ENCODE peak calls at places on chromosome 18, in ten cellular contexts. O is tibial artery; M is astrocyte; Q is psoas muscle; V is heart left ventricle; X is stomach; Z is caudate nucleus; F is uterus; J is upper lobe of left lung; P is CD4-positive, alpha-beta T cell. H is an unnamed sample.

GRCh38 chr18:74294526-74294925 is 2.8 kb upstream of the CYB5A start:
- DNase-seq in P (no peak), V (no peak), M (peak; percentile 37), Z (no peak), F (peak; percentile 51), O (no peak), J (no peak), Q (no peak), X (no peak), H (no peak)

GRCh38 chr18:37392648-37393047 is 172.9 kb downstream of the CELF4 start:
- DNase-seq in O (no peak), P (no peak), V (no peak), Q (no peak), Z (no peak), X (no peak), J (no peak), M (no peak), F (no peak), H (no peak)

GRCh38 chr18:76658627-76659026 is 163.6 kb upstream of the ZNF516 start:
- DNase-seq in Z (no peak), F (no peak), V (no peak), O (no peak), X (no peak), J (no peak), P (no peak), M (no peak), Q (no peak), H (no peak)

GRCh38 chr18:29218101-29218500 is 1041.2 kb upstream of the CDH2 start:
- DNase-seq in F (no peak), Q (no peak), J (no peak), Z (no peak), O (no peak), V (no peak), X (no peak), M (peak; percentile 63), P (no peak), H (no peak)

GRCh38 chr18:3649559-3650426 is 199.8 kb downstream of the TGIF1 start:
- DNase-seq in J (no peak), O (peak; percentile 67), M (peak; percentile 85), Z (no peak), P (no peak), F (peak; percentile 59), Q (peak; percentile 68), X (no peak), V (no peak), H (no peak)

GRCh38 chr18:75478996-75479870 is 51.7 kb upstream of the SMIM21 start:
- DNase-seq in V (no peak), Z (peak; percentile 21), Q (no peak), F (peak; percentile 25), O (no peak), X (no peak), P (no peak), J (no peak), M (peak; percentile 37), H (peak; percentile 68)

GRCh38 chr18:12334280-12335262 is 26.5 kb downstream of the TUBB6 start:
- DNase-seq in J (no peak), Q (no peak), P (no peak), O (no peak), Z (no peak), V (no peak), M (no peak), F (no peak), X (no peak), H (no peak)

GRCh38 chr18:34385306-34385705 is 160.6 kb upstream of the NOL4 start:
- DNase-seq in P (no peak), Z (no peak), F (no peak), J (no peak), Q (no peak), M (no peak), V (no peak), O (no peak), X (no peak), H (no peak)

GRCh38 chr18:10436160-10436559 is 18.3 kb upstream of the APCDD1 start:
- DNase-seq in M (no peak), O (no peak), Q (no peak), V (no peak), Z (no peak), P (no peak), J (no peak), F (no peak), X (no peak), H (no peak)
- H3K27ac ChIP-seq in M (no peak overlapping the region), O (no peak overlapping the region), Q (no peak overlapping the region), V (no peak overlapping the region), Z (no peak overlapping the region), P (no peak overlapping the region), J (no peak overlapping the region), F (no peak overlapping the region), X (no peak overlapping the region), H (no peak overlapping the region)

GRCh38 chr18:21362921-21363320 is 120.9 kb downstream of the GREB1L start:
- DNase-seq in M (peak; percentile 10), Z (no peak), Q (no peak), F (no peak), O (no peak), J (no peak), P (no peak), V (no peak), X (no peak), H (no peak)

GRCh38 chr18:21364471-21364870 is 122.4 kb downstream of the GREB1L start:
- DNase-seq in X (no peak), J (no peak), V (no peak), P (no peak), Z (no peak), O (no peak), F (no peak), M (no peak), Q (no peak), H (no peak)

GRCh38 chr18:21363411-21363810 is 121.4 kb downstream of the GREB1L start:
- DNase-seq in M (no peak), F (no peak), Q (no peak), O (no peak), V (no peak), J (no peak), P (no peak), X (no peak), Z (no peak), H (no peak)

GRCh38 chr18:21369146-21369545 is 127.1 kb downstream of the GREB1L start:
- DNase-seq in V (no peak), P (no peak), X (no peak), M (no peak), F (no peak), J (no peak), O (no peak), Q (no peak), Z (no peak), H (no peak)

DNA sequence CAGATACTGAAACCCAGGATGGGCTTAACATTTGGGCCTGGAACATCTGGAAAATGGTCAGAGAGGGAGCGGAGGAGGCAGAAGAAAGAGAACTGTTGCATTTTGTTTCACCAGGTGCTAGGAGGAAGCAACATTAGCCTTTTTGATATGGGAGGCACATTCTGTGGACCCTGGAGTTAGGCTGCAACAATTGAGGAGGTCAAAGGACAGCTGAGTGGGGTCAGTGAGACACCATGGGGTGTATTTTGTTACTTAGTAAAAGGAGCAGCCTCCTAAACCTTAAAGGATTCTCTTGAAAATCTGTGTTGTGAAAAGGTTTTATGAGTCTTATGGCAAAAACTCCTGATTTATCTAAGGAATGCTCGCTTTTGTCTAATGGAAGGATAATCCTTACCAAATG is 124.9 kb downstream of the GREB1L start:
- DNase-seq in O (no peak), M (no peak), P (no peak), V (no peak), F (no peak), Z (no peak), Q (no peak), J (no peak), X (no peak), H (no peak)
- H3K27ac ChIP-seq in O (no peak overlapping the region), M (no peak overlapping the region), P (no peak overlapping the region), V (no peak overlapping the region), F (no peak overlapping the region), Z (no peak overlapping the region), Q (no peak overlapping the region), J (no peak overlapping the region), X (no peak overlapping the region), H (no peak overlapping the region)

DNA sequence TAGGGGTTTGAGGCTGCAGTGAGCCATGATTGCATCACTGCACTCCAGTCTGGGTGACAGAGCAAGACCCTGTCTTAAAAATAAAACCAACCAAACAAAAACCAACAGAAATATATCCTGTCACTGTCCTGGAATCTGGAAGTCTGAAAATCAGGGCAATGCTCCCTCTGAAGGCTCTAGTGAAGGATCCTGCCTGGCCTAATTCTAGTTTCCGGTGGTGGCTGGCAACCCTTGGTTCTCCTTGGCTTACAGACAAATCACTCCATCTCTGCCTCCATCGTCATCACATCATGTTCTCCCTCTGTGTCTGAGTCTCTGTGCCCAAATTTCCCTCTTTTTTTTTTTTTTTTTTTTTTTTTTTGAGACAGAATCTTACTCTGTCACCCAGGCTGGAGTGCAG is 15.9 kb upstream of the VPS4B start:
- DNase-seq in J (no peak), V (no peak), O (peak; percentile 82), Z (no peak), M (no peak), X (no peak), Q (no peak), F (no peak), P (no peak), H (no peak)
- H3K27ac ChIP-seq in J (no peak overlapping the region), V (no peak overlapping the region), O (peak overlapping the region; percentile 61), Z (no peak overlapping the region), M (no peak overlapping the region), X (no peak overlapping the region), Q (no peak overlapping the region), F (no peak overlapping the region), P (no peak overlapping the region), H (no peak overlapping the region)

GRCh38 chr18:50578651-50579050 is 18.8 kb downstream of the MAPK4 start:
- DNase-seq in O (no peak), V (no peak), Z (no peak), J (no peak), P (no peak), Q (no peak), F (no peak), X (no peak), M (no peak), H (peak; percentile 17)
- H3K27ac ChIP-seq in O (no peak overlapping the region), V (no peak overlapping the region), Z (peak overlapping the region; percentile 60), J (no peak overlapping the region), P (no peak overlapping the region), Q (no peak overlapping the region), F (no peak overlapping the region), X (no peak overlapping the region), M (no peak overlapping the region), H (no peak overlapping the region)